ENCODE peak calls at places on chromosomes 4 and X, in eight cellular contexts. Q is anterior cingulate cortex; T is AG08395; X is Calu3; O is amniotic stem cell; K is activated T-cell treated with anti-CD3 and anti-CD28 coated beads, Interleukin-2, amount 50 U/mL, for 1 hour; W is NCI-H1048; E is hepatocyte. I is an unnamed sample.

GRCh38 chrX:48937065-48937907 is 18.5 kb upstream of the PIM2 start:
- DNase-seq in O (no peak), K (peak), X (no peak), E (no peak), T (no peak), Q (no peak), W (no peak), I (no peak)

GRCh38 chrX:7155163-7155562 is 7.2 kb upstream of the PUDP start:
- DNase-seq in K (no peak), E (no peak), O (no peak), W (no peak), Q (no peak), T (no peak), X (no peak), I (no peak)

GRCh38 chr4:74335341-74336019 is 27.2 kb downstream of the EPGN start:
- DNase-seq in E (no peak), W (no peak), K (no peak), X (no peak), O (no peak), T (no peak), Q (no peak), I (no peak)

GRCh38 chr4:54322817-54323417 is 93.8 kb downstream of the PDGFRA start:
- DNase-seq in X (peak), K (peak), E (peak), O (peak), Q (no peak), W (peak), T (peak), I (peak)

GRCh38 chrX:21153503-21153902 is 220.7 kb upstream of the CNKSR2 start:
- DNase-seq in W (no peak), E (peak), Q (no peak), X (no peak), T (peak), O (no peak), K (no peak), I (no peak)

GRCh38 chr4:149884046-149884445 is 68.4 kb upstream of the IQCM start:
- DNase-seq in W (no peak), E (no peak), O (no peak), Q (peak), K (no peak), T (peak), X (no peak), I (no peak)

GRCh38 chr4:183738081-183738673 is 79.1 kb downstream of the TRAPPC11 start:
- DNase-seq in K (no peak), T (no peak), O (no peak), E (no peak), Q (no peak), W (no peak), X (no peak), I (peak)

GRCh38 chr4:150799207-150799606 is 215.9 kb downstream of the LRBA start:
- DNase-seq in X (no peak), W (no peak), Q (no peak), E (no peak), T (no peak), K (no peak), O (no peak), I (no peak)

GRCh38 chr4:34723606-34724005 is 1520.7 kb downstream of the ARAP2 start:
- DNase-seq in X (no peak), W (no peak), E (no peak), T (no peak), O (no peak), K (no peak), Q (no peak), I (no peak)

GRCh38 chrX:48815266-48815665 is 11.0 kb upstream of the ERAS start:
- DNase-seq in K (peak), T (no peak), Q (no peak), W (no peak), E (no peak), O (no peak), X (no peak), I (no peak)

GRCh38 chrX:125090046-125090445 is 229.6 kb upstream of the TEX13C start:
- DNase-seq in O (no peak), W (no peak), K (no peak), Q (no peak), E (no peak), X (no peak), T (no peak), I (no peak)

GRCh38 chr4:4995103-4995761 is 24.0 kb downstream of the CYTL1 start:
- DNase-seq in O (no peak), Q (no peak), X (peak), W (no peak), T (peak), E (peak), K (peak), I (peak)

GRCh38 chr4:8123865-8124264 is 34.7 kb downstream of the ABLIM2 start:
- DNase-seq in Q (no peak), O (no peak), K (no peak), E (no peak), T (no peak), X (no peak), W (no peak), I (no peak)

GRCh38 chr4:138681000-138681604 is 334.5 kb upstream of the NOCT start:
- DNase-seq in T (peak), X (peak), Q (peak), O (peak), W (peak), K (peak), E (peak), I (peak)

GRCh38 chr4:159966741-159967140 is 863.9 kb downstream of the RAPGEF2 start:
- DNase-seq in K (no peak), Q (no peak), O (no peak), W (no peak), T (no peak), E (no peak), X (no peak), I (no peak)

I was measured in lung microvascular endothelial cell.